ENCODE peak calls at places on chromosomes 6 and 20, in nine cellular contexts. C is psoas muscle, G is Calu3, U is adrenal gland, H is cardiac fibroblast, N is BE2C, I is fibroblast of lung, V is astrocyte of the spinal cord, Q is tibial nerve. Z is an unnamed sample.

GRCh38 chr6:63573899-63574553 is 1.7 kb downstream of the LOC128125822 start:
- DNase-seq in C (peak), G (peak), U (peak), H (peak), N (peak), I (peak), V (peak), Q (peak), Z (no peak)

GRCh38 chr6:155341130-155341828 is 27.0 kb upstream of the TFB1M start:
- DNase-seq in C (no peak), G (no peak), U (no peak), H (peak), N (no peak), I (peak), V (peak), Q (no peak), Z (peak)

GRCh38 chr6:28657756-28658465 is 132.2 kb downstream of the GPX5 start:
- DNase-seq in C (no peak), G (peak), U (peak), H (peak), N (peak), I (peak), V (peak), Q (peak), Z (no peak)

GRCh38 chr6:37432916-37433656 is at the start of gene CMTR1:
- DNase-seq in C (peak), G (peak), U (peak), H (peak), N (peak), I (peak), V (peak), Q (peak), Z (peak)

GRCh38 chr6:89281779-89282246 is 33.3 kb downstream of the GABRR2 start:
- DNase-seq in C (no peak), G (peak), U (peak), H (peak), N (peak), I (peak), V (peak), Q (no peak), Z (no peak)

GRCh38 chr20:62143976-62144825 is 632 bp downstream of the SS18L1 start:
- DNase-seq in C (peak), G (peak), U (peak), H (peak), N (peak), I (peak), V (peak), Q (peak), Z (no peak)

GRCh38 chr6:134249759-134250602 is 67.9 kb downstream of the SGK1 start:
- DNase-seq in C (no peak), G (no peak), U (no peak), H (peak), N (no peak), I (peak), V (peak), Q (no peak), Z (no peak)

GRCh38 chr20:16349518-16350295 is 223.5 kb downstream of the KIF16B start:
- DNase-seq in C (no peak), G (no peak), U (no peak), H (peak), N (no peak), I (peak), V (peak), Q (no peak), Z (no peak)

GRCh38 chr6:155023717-155024116 is 28.6 kb downstream of the TIAM2 start:
- DNase-seq in C (no peak), G (no peak), U (no peak), H (no peak), N (no peak), I (no peak), V (no peak), Q (no peak), Z (no peak)

GRCh38 chr20:47502801-47503239 is 1.1 kb downstream of the NCOA3 start:
- DNase-seq in C (no peak), G (peak), U (no peak), H (peak), N (no peak), I (peak), V (peak), Q (peak), Z (peak)

GRCh38 chr6:14282854-14283505 is 165.4 kb downstream of the CD83 start:
- DNase-seq in C (no peak), G (no peak), U (no peak), H (no peak), N (no peak), I (no peak), V (no peak), Q (no peak), Z (no peak)

GRCh38 chr20:42492998-42493397 is 696.7 kb downstream of the PTPRT start:
- DNase-seq in C (no peak), G (no peak), U (no peak), H (no peak), N (no peak), I (no peak), V (no peak), Q (no peak), Z (no peak)

GRCh38 chr6:157552171-157552747 is 171.3 kb downstream of the ZDHHC14 start:
- DNase-seq in C (no peak), G (no peak), U (no peak), H (no peak), N (no peak), I (no peak), V (no peak), Q (no peak), Z (no peak)

GRCh38 chr20:17417221-17417620 is 114.0 kb downstream of the BFSP1 start:
- DNase-seq in C (no peak), G (no peak), U (no peak), H (no peak), N (no peak), I (no peak), V (no peak), Q (no peak), Z (no peak)

GRCh38 chr6:18154507-18155272 is at the start of gene TPMT:
- DNase-seq in C (peak), G (peak), U (peak), H (peak), N (no peak), I (no peak), V (no peak), Q (no peak), Z (no peak)

GRCh38 chr20:58224974-58225373 is 3.5 kb downstream of the ANKRD60 start:
- DNase-seq in C (no peak), G (no peak), U (no peak), H (no peak), N (no peak), I (no peak), V (no peak), Q (no peak), Z (no peak)

GRCh38 chr6:98156580-98156979 is 677.8 kb upstream of the POU3F2 start:
- DNase-seq in C (no peak), G (no peak), U (no peak), H (no peak), N (no peak), I (no peak), V (no peak), Q (no peak), Z (no peak)

GRCh38 chr6:99013661-99014458 is 66.1 kb upstream of the FBXL4 start:
- DNase-seq in C (no peak), G (no peak), U (no peak), H (no peak), N (no peak), I (peak), V (peak), Q (no peak), Z (no peak)

GRCh38 chr6:157760589-157761330 is 62.3 kb upstream of the SNX9 start:
- DNase-seq in C (no peak), G (peak), U (no peak), H (peak), N (no peak), I (peak), V (peak), Q (no peak), Z (peak)

GRCh38 chr20:10812738-10813327 is 139.0 kb upstream of the JAG1 start:
- DNase-seq in C (no peak), G (no peak), U (no peak), H (no peak), N (no peak), I (no peak), V (no peak), Q (no peak), Z (no peak)

GRCh38 chr6:149859938-149860337 is 4.2 kb downstream of the LRP11 start:
- DNase-seq in C (no peak), G (no peak), U (no peak), H (no peak), N (no peak), I (no peak), V (no peak), Q (no peak), Z (no peak)

GRCh38 chr6:56959938-56960337 is 5.0 kb downstream of the BEND6 start:
- DNase-seq in C (no peak), G (no peak), U (no peak), H (no peak), N (no peak), I (peak), V (peak), Q (no peak), Z (peak)

GRCh38 chr6:98833101-98834059 is 994 bp upstream of the POU3F2 start:
- DNase-seq in C (no peak), G (peak), U (peak), H (peak), N (peak), I (peak), V (peak), Q (no peak), Z (no peak)

GRCh38 chr6:161204866-161205557 is 68.8 kb downstream of the AGPAT4 start:
- DNase-seq in C (no peak), G (no peak), U (no peak), H (no peak), N (no peak), I (peak), V (peak), Q (no peak), Z (peak)

GRCh38 chr6:31094389-31094881 is 17.9 kb downstream of the C6orf15 start:
- DNase-seq in C (no peak), G (peak), U (no peak), H (peak), N (no peak), I (no peak), V (no peak), Q (no peak), Z (no peak)

GRCh38 chr20:6164421-6165341 is 41.9 kb upstream of the FERMT1 start:
- DNase-seq in C (peak), G (no peak), U (peak), H (peak), N (no peak), I (peak), V (peak), Q (peak), Z (peak)

GRCh38 chr20:6173481-6173880 is 50.7 kb upstream of the FERMT1 start:
- DNase-seq in C (no peak), G (no peak), U (no peak), H (no peak), N (no peak), I (no peak), V (no peak), Q (no peak), Z (no peak)

DNA sequence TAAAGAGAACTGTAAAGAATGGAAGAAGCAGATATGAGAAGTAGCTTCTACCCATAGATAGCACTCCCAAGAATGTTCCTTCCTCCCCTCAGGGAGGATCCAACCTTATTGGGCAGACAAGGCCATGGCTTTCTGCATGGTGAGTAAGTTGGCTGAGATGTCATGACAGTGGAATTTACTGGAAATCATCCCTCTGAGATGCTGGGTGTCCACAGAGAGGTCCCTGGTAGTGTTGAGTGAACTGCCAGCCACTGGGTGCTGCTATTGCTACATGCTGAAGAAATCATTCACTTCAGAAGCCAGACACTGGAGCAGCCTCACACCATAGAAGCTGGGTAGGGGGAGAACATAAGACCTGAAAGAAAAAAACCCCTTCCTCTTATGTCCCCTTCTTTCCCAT is 46.4 kb upstream of the FERMT1 start:
- DNase-seq in C (no peak), G (no peak), U (peak), H (peak), N (no peak), I (peak), V (peak), Q (no peak), Z (no peak)
- TF ChIP-seq CTCF in C (no peak), G (no peak), U (no peak), H (peak), N (peak), I (no peak), V (peak), Q (no peak), Z (peak)

GRCh38 chr6:20875369-20875963 is 341.2 kb downstream of the CDKAL1 start:
- DNase-seq in C (no peak), G (peak), U (no peak), H (peak), N (peak), I (peak), V (peak), Q (no peak), Z (peak)
- TF ChIP-seq CTCF in C (peak), G (peak), U (no peak), H (peak), N (peak), I (peak), V (peak), Q (no peak), Z (peak)

GRCh38 chr6:90294989-90295853 is 1.4 kb downstream of the BACH2 start:
- DNase-seq in C (peak), G (peak), U (peak), H (peak), N (peak), I (peak), V (peak), Q (no peak), Z (no peak)
- TF ChIP-seq CTCF in C (no peak), G (no peak), U (no peak), H (no peak), N (peak), I (peak), V (peak), Q (peak), Z (peak)

GRCh38 chr20:36399969-36400545 is 93.9 kb downstream of the DLGAP4 start:
- DNase-seq in C (no peak), G (no peak), U (no peak), H (no peak), N (no peak), I (no peak), V (no peak), Q (no peak), Z (no peak)
- TF ChIP-seq CTCF in C (no peak), G (no peak), U (no peak), H (no peak), N (no peak), I (no peak), V (no peak), Q (no peak), Z (no peak)

GRCh38 chr6:79586548-79586947 is 44.6 kb upstream of the SH3BGRL2 start:
- DNase-seq in C (no peak), G (no peak), U (no peak), H (peak), N (peak), I (no peak), V (peak), Q (no peak), Z (no peak)
- TF ChIP-seq CTCF in C (no peak), G (peak), U (peak), H (peak), N (peak), I (peak), V (peak), Q (no peak), Z (peak)

GRCh38 chr20:53194310-53194709 is 222.2 kb downstream of the TSHZ2 start:
- DNase-seq in C (no peak), G (no peak), U (no peak), H (no peak), N (no peak), I (no peak), V (no peak), Q (no peak), Z (no peak)

GRCh38 chr20:53194891-53195290 is 222.7 kb downstream of the TSHZ2 start:
- DNase-seq in C (no peak), G (no peak), U (no peak), H (no peak), N (no peak), I (no peak), V (no peak), Q (no peak), Z (no peak)

GRCh38 chr20:53191957-53192356 is 219.8 kb downstream of the TSHZ2 start:
- DNase-seq in C (no peak), G (no peak), U (no peak), H (no peak), N (no peak), I (no peak), V (no peak), Q (no peak), Z (no peak)

GRCh38 chr20:53201588-53201987 is 229.4 kb downstream of the TSHZ2 start:
- DNase-seq in C (no peak), G (no peak), U (no peak), H (no peak), N (no peak), I (no peak), V (no peak), Q (no peak), Z (no peak)

DNA sequence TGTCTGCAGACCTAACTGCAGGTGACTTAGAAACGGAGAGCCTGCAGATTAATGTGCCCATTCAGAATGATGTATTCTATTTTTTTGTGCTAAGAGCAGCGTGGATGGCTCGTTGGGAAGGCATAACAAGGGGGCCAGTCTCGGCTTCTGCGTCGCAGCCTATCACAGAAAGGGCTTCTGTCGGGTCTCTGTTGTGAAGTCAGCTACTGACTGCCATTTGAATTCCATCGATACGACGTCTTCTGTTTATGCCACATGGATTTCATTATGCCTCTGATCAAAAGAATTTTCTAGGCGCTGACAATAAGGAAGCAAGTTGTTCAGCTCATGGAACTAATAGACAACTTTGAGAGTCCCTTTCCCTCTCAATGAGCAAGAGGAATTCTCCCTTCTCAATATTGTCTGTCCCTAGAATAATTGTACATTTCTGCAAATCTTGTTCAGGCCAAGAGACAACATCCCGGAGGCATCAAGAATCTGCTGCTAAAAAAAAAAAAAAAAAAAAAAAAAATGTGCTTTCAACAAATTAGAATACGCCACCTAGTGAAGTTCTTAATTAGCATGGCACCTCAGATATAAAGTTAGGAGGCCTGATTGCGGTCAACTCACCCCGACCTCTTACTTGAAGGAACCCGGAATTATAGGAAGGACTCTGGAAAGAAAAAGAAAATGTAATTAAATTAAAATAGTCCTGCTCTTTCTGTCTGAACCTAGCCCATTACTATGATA is 223.9 kb downstream of the TSHZ2 start:
- DNase-seq in C (no peak), G (no peak), U (no peak), H (no peak), N (no peak), I (peak), V (no peak), Q (no peak), Z (no peak)
- TF ChIP-seq CTCF in C (no peak), G (no peak), U (no peak), H (no peak), N (no peak), I (no peak), V (no peak), Q (no peak), Z (no peak)

DNA sequence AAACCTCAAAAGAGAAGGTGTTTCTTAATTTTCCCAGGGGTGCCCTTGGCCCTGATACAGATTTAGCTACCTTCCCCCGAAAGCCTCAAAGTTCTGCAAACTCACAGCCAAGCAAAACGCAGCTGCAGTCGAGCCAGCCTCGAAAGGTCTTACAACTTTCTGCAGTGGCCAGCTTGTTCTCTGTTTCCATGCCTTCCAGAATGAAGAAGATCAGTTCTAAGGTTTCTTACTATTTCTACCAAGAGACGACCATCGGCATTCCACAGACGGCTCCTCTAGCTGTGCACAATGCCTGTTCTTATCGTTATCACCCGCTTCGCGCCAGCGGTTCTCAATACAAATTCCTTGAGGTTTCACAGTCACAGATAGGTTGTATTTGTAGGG is 28.5 kb upstream of the CCR6 start:
- DNase-seq in C (no peak), G (no peak), U (no peak), H (peak), N (no peak), I (peak), V (no peak), Q (no peak), Z (no peak)
- TF ChIP-seq CTCF in C (no peak), G (no peak), U (no peak), H (no peak), N (no peak), I (no peak), V (no peak), Q (no peak), Z (no peak)

Z was measured in astrocyte of the cerebellum.